ENCODE peak calls at places on chromosomes 12 and 14, in nine cellular contexts. V is cardiac muscle cell, F is bronchial epithelial cell, S is stomach, D is pancreas, K is AG09309, A is brain microvascular endothelial cell, X is neural progenitor cell, L is fibroblast of pulmonary artery. C is an unnamed sample.

GRCh38 chr14:56172571-56172971 is 54.4 kb downstream of the PELI2 start:
- DNase-seq in V (no peak), F (peak; percentile 74), S (no peak), D (no peak), K (peak; percentile 31), A (peak; percentile 61), X (no peak), L (peak; percentile 87), C (peak; percentile 78)

GRCh38 chr14:39988939-39989338 is 556.7 kb upstream of the FBXO33 start:
- DNase-seq in V (peak; percentile 49), F (peak; percentile 25), S (no peak), D (no peak), K (peak; percentile 2), A (no peak), X (peak; percentile 61), L (peak; percentile 57), C (peak; percentile 43)

GRCh38 chr12:6052940-6053329 is 71.5 kb downstream of the VWF start:
- DNase-seq in V (no peak), F (no peak), S (no peak), D (no peak), K (no peak), A (peak; percentile 40), X (no peak), L (no peak), C (peak; percentile 59)

GRCh38 chr12:112468041-112468440 is 49.3 kb downstream of the PTPN11 start:
- DNase-seq in V (no peak), F (no peak), S (no peak), D (no peak), K (no peak), A (no peak), X (no peak), L (no peak), C (no peak)

GRCh38 chr14:94748667-94749347 is 21.1 kb downstream of the GSC start:
- DNase-seq in V (peak; percentile 66), F (peak; percentile 2), S (peak; percentile 32), D (peak; percentile 55), K (no peak), A (peak; percentile 13), X (peak; percentile 62), L (no peak), C (peak; percentile 51)

GRCh38 chr14:105042813-105043212 is 21.9 kb upstream of the CDCA4 start:
- DNase-seq in V (no peak), F (no peak), S (no peak), D (no peak), K (no peak), A (no peak), X (no peak), L (no peak), C (no peak)

GRCh38 chr12:41189395-41190251 is 1.5 kb downstream of the PDZRN4 start:
- DNase-seq in V (peak; percentile 39), F (no peak), S (no peak), D (no peak), K (no peak), A (no peak), X (peak; percentile 53), L (no peak), C (no peak)

GRCh38 chr12:127425474-127425873 is 841.5 kb upstream of the TMEM132C start:
- DNase-seq in V (no peak), F (no peak), S (no peak), D (no peak), K (no peak), A (no peak), X (no peak), L (no peak), C (no peak)

GRCh38 chr14:102929349-102930137 is 7.1 kb downstream of the AMN start:
- DNase-seq in V (no peak), F (no peak), S (no peak), D (no peak), K (no peak), A (no peak), X (peak; percentile 43), L (no peak), C (no peak)

GRCh38 chr12:72267974-72268373 is 4.2 kb upstream of the TRHDE start:
- DNase-seq in V (no peak), F (no peak), S (no peak), D (no peak), K (no peak), A (no peak), X (no peak), L (no peak), C (peak; percentile 59)

GRCh38 chr12:45223868-45224267 is 8.0 kb downstream of the ANO6 start:
- DNase-seq in V (no peak), F (no peak), S (no peak), D (no peak), K (no peak), A (no peak), X (no peak), L (no peak), C (no peak)

DNA sequence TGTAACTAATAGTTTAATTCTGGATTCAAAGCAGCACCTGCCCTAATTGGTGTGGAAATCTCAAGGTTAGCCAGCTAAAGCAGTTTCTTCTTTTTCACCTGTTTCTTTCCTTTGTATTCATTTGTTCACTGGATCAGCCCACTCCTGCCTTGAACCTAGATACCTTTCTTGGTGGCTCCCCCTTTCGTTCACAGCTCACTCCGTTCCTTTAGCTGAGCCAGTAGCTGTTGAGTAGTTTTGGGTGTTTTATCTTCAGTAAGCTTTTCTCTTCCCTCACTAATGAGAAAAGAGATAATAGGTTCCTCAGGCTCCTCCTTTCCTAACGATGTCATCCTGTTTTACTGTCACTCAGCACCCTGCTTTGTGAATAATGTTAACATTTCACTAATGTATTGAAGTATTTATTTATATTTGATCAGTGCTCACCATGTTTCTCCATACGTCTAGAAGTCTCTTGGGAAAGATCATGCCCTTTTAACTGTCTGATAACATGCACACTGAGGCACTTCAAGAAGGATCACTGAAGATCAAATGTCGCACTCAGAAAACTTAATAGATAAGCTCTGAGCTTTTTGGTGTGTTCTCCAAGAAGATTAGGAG is 121.1 kb downstream of the TGFB3 start:
- DNase-seq in V (no peak), F (no peak), S (no peak), D (no peak), K (no peak), A (no peak), X (no peak), L (no peak), C (no peak)
- TF ChIP-seq CTCF in V (peak; percentile 13), F (no peak), S (no peak), D (no peak), K (no peak), A (no peak), X (peak; percentile 33), L (no peak), C (no peak)

DNA sequence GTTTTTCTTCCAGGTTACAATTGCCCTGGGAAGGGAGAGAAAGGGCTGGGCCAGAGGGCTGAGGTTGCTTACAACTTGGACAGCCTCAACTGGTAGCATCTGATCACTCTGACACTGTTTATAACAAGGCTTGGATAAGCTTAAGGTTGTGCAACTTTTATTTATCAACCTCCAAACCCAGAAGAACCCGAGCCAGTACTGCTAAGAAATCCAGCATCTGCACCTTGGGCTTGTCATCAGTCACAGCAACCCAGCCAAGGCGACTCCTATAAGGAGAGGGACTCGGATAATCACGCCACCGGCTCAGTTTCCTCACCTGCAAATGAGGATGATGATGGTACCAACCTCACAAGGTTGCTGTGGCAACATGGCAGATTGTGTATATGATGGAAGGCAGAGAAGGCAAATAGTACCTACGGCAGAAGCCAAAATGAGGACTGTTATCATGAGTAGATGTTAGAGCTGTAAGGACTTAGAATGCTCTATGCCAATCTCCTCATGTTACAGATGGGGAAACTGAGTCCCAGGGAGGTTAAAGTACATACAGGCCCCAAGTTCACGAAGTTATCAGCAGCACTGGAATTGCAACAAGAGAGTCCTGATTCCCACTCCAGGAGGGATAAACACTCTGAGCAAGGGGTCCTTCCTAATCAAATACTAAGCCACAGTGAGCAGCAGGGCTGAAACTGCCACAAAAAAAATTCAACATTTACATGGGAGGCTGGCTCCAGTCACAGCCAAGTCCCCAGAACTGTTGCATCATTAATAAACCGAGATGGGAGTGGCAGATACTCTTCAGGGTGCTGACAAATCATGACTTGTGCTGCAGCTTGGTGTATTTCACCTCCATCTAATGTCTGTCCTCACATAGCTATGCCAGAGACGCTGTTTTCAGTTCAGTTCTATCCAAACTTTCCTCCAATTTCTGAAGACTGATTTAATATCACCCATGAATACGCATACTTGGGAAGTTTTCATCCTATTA is 24.4 kb downstream of the NUAK1 start:
- DNase-seq in V (no peak), F (peak; percentile 76), S (no peak), D (no peak), K (no peak), A (no peak), X (no peak), L (peak; percentile 43), C (no peak)
- H3K4me3 ChIP-seq in V (no peak overlapping the region), F (no peak overlapping the region), S (no peak overlapping the region), D (no peak overlapping the region), K (no peak overlapping the region), A (no peak overlapping the region), X (no peak overlapping the region), L (no peak overlapping the region), C (no peak overlapping the region)

GRCh38 chr12:53173085-53173715 is 7.3 kb upstream of the ZNF740 start:
- DNase-seq in V (no peak), F (peak; percentile 42), S (no peak), D (no peak), K (no peak), A (no peak), X (no peak), L (no peak), C (no peak)

GRCh38 chr12:53171725-53172329 is 8.7 kb upstream of the ZNF740 start:
- DNase-seq in V (no peak), F (no peak), S (no peak), D (peak; percentile 9), K (no peak), A (no peak), X (no peak), L (no peak), C (no peak)

GRCh38 chr12:53176750-53177149 is 3.8 kb upstream of the ZNF740 start:
- DNase-seq in V (no peak), F (no peak), S (no peak), D (no peak), K (no peak), A (no peak), X (no peak), L (no peak), C (no peak)

GRCh38 chr12:53172352-53172751 is 8.2 kb upstream of the ZNF740 start:
- DNase-seq in V (no peak), F (no peak), S (no peak), D (no peak), K (peak; percentile 16), A (peak; percentile 28), X (no peak), L (peak; percentile 40), C (peak; percentile 54)

DNA sequence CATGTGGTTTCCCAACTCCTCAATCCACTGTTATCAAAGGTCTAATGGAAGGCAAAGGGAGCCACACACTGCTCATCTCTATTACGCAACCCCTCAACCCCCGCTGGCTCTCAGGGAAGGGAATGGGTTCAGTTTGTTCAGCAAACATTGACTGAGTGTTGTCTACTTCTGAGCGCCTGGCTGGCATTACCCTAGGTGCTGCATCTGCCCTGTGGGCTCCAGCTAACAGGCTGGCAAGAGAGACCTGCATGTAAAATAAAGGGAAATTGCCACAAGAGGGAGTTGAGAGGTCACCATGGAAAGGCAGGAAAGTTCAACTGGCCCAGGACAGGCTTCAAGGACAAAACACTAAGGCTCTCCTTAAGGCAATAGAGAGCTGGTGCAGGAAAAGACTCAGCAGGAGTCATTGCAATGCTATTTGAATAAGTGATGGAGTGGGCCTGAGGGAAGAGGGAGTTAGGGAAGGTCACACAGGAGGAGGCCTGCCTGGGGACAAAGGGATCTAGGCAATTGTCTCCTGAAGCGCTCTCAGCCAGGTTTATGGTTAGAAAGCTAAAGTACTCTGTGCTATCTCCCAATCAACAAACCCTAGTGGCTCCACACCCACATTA is 5.5 kb upstream of the ZNF740 start:
- DNase-seq in V (peak; percentile 60), F (peak; percentile 33), S (no peak), D (no peak), K (no peak), A (no peak), X (peak; percentile 59), L (peak; percentile 36), C (no peak)
- TF ChIP-seq CTCF in V (peak; percentile 39), F (peak; percentile 37), S (no peak), D (no peak), K (peak; percentile 29), A (peak; percentile 35), X (peak; percentile 52), L (peak; percentile 28), C (peak; percentile 17)

GRCh38 chr12:102958830-102959176 is 1.3 kb downstream of the ASCL1 start:
- DNase-seq in V (no peak), F (no peak), S (no peak), D (no peak), K (no peak), A (no peak), X (no peak), L (no peak), C (no peak)
- H3K4me3 ChIP-seq in V (peak overlapping the region; percentile 36), F (no peak overlapping the region), S (no peak overlapping the region), D (no peak overlapping the region), K (no peak overlapping the region), A (no peak overlapping the region), X (peak overlapping the region; percentile 65), L (no peak overlapping the region), C (no peak overlapping the region)

C was measured in choroid plexus epithelial cell.